ENCODE peak calls at places on chromosomes 6 and 20, in five cellular contexts. S, E, I, X and W are unnamed samples.

GRCh38 chr6:168013250-168013915 is 15.9 kb downstream of the KIF25 start:
- DNase-seq in E (no peak), S (no peak), X (no peak), I (no peak), W (no peak)

GRCh38 chr20:62994850-62995249 is 11.9 kb downstream of the BHLHE23 start:
- DNase-seq in S (no peak), I (no peak), E (no peak), X (no peak), W (no peak)

GRCh38 chr6:27668442-27669275 is 195.8 kb upstream of the ZNF184 start:
- DNase-seq in E (no peak), S (peak; percentile 88), I (no peak), X (no peak), W (peak; percentile 88)

GRCh38 chr6:21522007-21522758 is 71.4 kb upstream of the SOX4 start:
- DNase-seq in I (no peak), X (no peak), E (no peak), S (no peak), W (no peak)

GRCh38 chr20:41476013-41476441 is 109.4 kb upstream of the EMILIN3 start:
- DNase-seq in X (no peak), S (peak; percentile 70), I (no peak), E (no peak), W (peak; percentile 67)

GRCh38 chr6:163438940-163439335 is 24.4 kb downstream of the QKI start:
- DNase-seq in S (no peak), E (peak; percentile 59), X (peak; percentile 62), I (peak; percentile 46), W (peak; percentile 44)

GRCh38 chr20:39356913-39357312 is 394.8 kb downstream of the DHX35 start:
- DNase-seq in E (no peak), X (no peak), S (no peak), I (no peak), W (no peak)

GRCh38 chr6:35146453-35146852 is 5.3 kb upstream of the TCP11 start:
- DNase-seq in X (no peak), S (peak; percentile 35), E (peak; percentile 41), I (peak; percentile 67), W (peak; percentile 45)

GRCh38 chr6:163437466-163437865 is 22.9 kb downstream of the QKI start:
- DNase-seq in S (no peak), I (no peak), X (no peak), E (no peak), W (no peak)

GRCh38 chr6:90820436-90820835 is 233.6 kb upstream of the MAP3K7 start:
- DNase-seq in I (no peak), X (no peak), S (peak; percentile 49), E (no peak), W (no peak)

GRCh38 chr6:107565165-107565723 is 75.3 kb downstream of the SOBP start:
- DNase-seq in E (no peak), S (no peak), I (no peak), X (no peak), W (no peak)

GRCh38 chr6:47098570-47098993 is 56.5 kb upstream of the ADGRF1 start:
- DNase-seq in S (peak; percentile 54), X (no peak), E (peak; percentile 55), I (no peak), W (peak; percentile 28)

GRCh38 chr20:34566978-34567884 is 8.7 kb downstream of the MAP1LC3A start:
- DNase-seq in S (no peak), E (no peak), X (no peak), I (no peak), W (no peak)

GRCh38 chr20:5870462-5871021 is 79.8 kb downstream of the TRMT6 start:
- DNase-seq in I (no peak), S (no peak), X (no peak), E (no peak), W (no peak)

GRCh38 chr6:119484598-119484997 is 135.0 kb upstream of the MAN1A1 start:
- DNase-seq in E (no peak), S (peak; percentile 86), X (no peak), I (no peak), W (peak; percentile 93)

GRCh38 chr6:42404494-42404893 is 47.2 kb downstream of the TRERF1 start:
- DNase-seq in I (no peak), E (no peak), S (peak; percentile 72), X (no peak), W (peak; percentile 76)

GRCh38 chr6:149563203-149563927 is 2.8 kb upstream of the GINM1 start:
- DNase-seq in X (no peak), E (no peak), I (no peak), S (peak; percentile 82), W (peak; percentile 88)

GRCh38 chr6:107496041-107496440 is 6.1 kb downstream of the SOBP start:
- DNase-seq in E (no peak), I (no peak), X (no peak), S (no peak), W (no peak)

GRCh38 chr6:139586273-139586672 is 211.8 kb upstream of the CITED2 start:
- DNase-seq in S (no peak), E (no peak), I (no peak), X (no peak), W (no peak)

GRCh38 chr20:19431906-19432305 is 219.5 kb downstream of the SLC24A3 start:
- DNase-seq in S (no peak), X (no peak), I (no peak), E (no peak), W (no peak)

GRCh38 chr6:7628479-7628878 is 38.5 kb downstream of the SNRNP48 start:
- DNase-seq in E (no peak), X (no peak), I (no peak), S (peak; percentile 48), W (no peak)

GRCh38 chr6:121485359-121485809 is 49.9 kb downstream of the GJA1 start:
- DNase-seq in E (no peak), S (peak; percentile 73), X (no peak), I (no peak), W (peak; percentile 23)

GRCh38 chr20:9200620-9201019 is 131.7 kb downstream of the PLCB4 start:
- DNase-seq in I (no peak), S (peak; percentile 14), X (no peak), E (no peak), W (peak; percentile 42)

GRCh38 chr6:78476561-78476960 is 390.8 kb upstream of the IRAK1BP1 start:
- DNase-seq in X (no peak), I (no peak), S (no peak), E (no peak), W (no peak)

GRCh38 chr20:62507323-62507722 is 31.5 kb upstream of the GATA5 start:
- DNase-seq in I (peak; percentile 41), X (no peak), E (no peak), S (no peak), W (no peak)

GRCh38 chr6:98833101-98834059 is 994 bp upstream of the POU3F2 start:
- DNase-seq in X (no peak), E (no peak), I (peak; percentile 51), S (no peak), W (peak; percentile 62)

GRCh38 chr6:78854501-78854900 is 12.8 kb upstream of the IRAK1BP1 start:
- DNase-seq in X (no peak), I (no peak), S (no peak), E (no peak), W (no peak)

DNA sequence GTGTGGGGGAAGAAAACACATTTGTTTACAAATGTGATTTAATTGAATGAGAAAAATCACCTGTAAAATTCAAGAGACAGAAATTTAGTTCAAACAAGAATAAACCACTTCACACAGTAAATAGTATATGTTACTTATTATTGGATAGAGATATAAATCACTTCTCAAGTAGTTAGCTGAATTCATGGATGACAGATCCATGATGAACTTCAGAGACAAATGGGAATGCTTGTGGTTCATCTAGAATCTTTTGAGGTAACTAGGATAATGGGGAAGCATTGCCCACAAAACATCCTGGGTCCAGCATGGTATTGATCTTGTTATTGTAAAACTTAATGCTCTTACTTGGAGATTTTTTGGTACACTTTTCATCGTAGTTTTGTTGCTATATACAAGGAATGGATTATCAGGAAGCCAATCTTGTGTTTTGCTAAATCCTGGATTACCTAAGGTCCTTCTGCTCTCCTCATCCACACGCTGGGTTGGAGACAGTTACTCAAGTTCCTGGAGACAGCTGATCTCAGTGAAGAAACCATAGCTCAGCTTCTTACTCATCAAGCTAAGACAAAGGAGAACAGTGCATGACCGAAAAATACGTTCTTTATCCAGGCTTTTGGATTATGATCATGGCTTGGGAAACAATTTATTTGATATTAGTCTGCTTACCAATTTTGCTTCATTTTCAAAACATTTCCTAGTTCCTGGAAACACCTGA is 142.5 kb upstream of the PREP start:
- DNase-seq in X (no peak), I (no peak), S (no peak), E (no peak), W (peak; percentile 33)
- H3K27ac ChIP-seq in X (no peak overlapping the region), I (no peak overlapping the region), S (no peak overlapping the region), E (no peak overlapping the region), W (no peak overlapping the region)

GRCh38 chr6:30520480-30520992 is 31.2 kb downstream of the HLA-E start:
- DNase-seq in X (no peak), I (no peak), E (no peak), S (peak; percentile 25), W (no peak)
- H3K9me3 ChIP-seq in X (no peaks in the 10 kb centered on the region), I (no peaks in the 10 kb centered on the region), E (no peaks in the 10 kb centered on the region), S (peaks cover 6% of the 10 kb centered on the region), W (no peaks in the 10 kb centered on the region)

GRCh38 chr20:64043768-64044167 is 5.7 kb downstream of the SOX18 start:
- DNase-seq in S (no peak), X (no peak), E (no peak), I (no peak), W (no peak)

GRCh38 chr20:64040231-64041039 is 4.5 kb downstream of the C20orf204 start:
- DNase-seq in I (no peak), S (no peak), E (no peak), X (no peak), W (no peak)

GRCh38 chr20:64041040-64041780 is 5.2 kb downstream of the C20orf204 start:
- DNase-seq in E (no peak), I (no peak), X (no peak), S (no peak), W (no peak)

GRCh38 chr20:64039293-64040160 is 3.5 kb downstream of the C20orf204 start:
- DNase-seq in E (no peak), S (no peak), X (no peak), I (no peak), W (no peak)

DNA sequence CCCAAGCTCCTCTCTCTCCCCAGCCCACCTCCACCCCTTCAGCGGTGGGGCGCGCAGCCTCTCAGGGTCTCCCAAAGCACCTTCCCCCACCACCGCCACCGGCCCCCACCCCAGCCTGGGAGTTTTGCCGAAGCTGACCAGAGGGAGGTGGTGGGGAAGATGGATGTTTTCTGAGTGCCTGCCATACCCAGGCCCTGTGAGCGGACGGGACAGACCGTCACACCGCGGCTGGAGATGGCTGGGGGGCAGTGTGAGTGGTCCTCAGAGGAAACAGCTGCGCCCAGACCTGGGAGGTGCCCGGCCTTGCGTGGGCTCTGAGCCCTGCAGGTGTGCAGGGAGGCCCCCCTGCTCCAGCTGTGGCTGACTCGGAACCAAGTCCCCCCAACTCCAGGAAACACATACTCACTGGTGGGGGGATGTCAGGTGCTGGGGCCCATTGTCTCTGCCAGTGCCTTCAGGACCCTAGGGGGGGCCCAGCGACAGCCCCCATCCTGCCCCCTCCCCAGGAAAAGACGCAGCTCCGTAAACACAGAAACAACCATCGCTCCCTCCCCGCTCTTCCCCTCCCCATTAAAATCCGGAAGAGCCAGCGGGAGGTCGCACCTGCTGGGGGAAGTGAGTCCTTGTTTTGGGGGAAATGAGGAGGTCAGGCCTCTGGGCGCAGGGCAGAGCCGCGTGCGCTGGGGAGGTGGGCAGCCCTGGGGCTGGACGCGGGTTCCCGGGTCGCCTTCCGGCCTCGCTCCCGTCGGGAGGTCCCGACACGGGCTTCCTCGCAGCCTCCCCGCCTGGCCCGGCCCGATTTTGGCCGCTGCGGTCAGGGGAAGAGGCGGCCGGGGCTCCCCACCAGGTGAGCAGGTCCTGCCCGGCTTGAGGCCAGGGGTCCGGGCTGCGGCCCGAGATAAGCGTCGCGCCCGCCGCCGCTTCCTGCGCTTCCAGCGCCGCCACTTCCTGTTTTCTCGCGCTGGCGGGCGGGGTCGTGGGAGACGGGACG is 6.1 kb downstream of the C20orf204 start:
- DNase-seq in I (no peak), E (no peak), X (no peak), S (no peak), W (no peak)
- H3K27ac ChIP-seq in I (no peak overlapping the region), E (no peak overlapping the region), X (peak overlapping the region; percentile 61), S (no peak overlapping the region), W (no peak overlapping the region)

GRCh38 chr20:29878777-29879442 is 1378.6 kb upstream of the DEFB115 start:
- DNase-seq in E (no peak), I (peak; percentile 49), X (peak; percentile 55), S (no peak), W (no peak)
- H3K9me3 ChIP-seq in E (peaks cover 9% of the 10 kb centered on the region), I (peaks cover 8% of the 10 kb centered on the region), X (no peaks in the 10 kb centered on the region), S (peaks cover 45% of the 10 kb centered on the region), W (no peaks in the 10 kb centered on the region)